ENCODE peak calls at places on chromosomes 13 and 19, in seven cellular contexts. One of them, this sample, is unnamed.

GRCh38 chr13:30132623-30133553 is 174.5 kb downstream of the KATNAL1 start:
- DNase-seq in amniotic stem cell: peak
- DNase-seq in NCI-H510A treated with DMSO at 0.1 percent for 48 hours: peak
- DNase-seq in RCC 7860: peak
- DNase-seq in fibroblast of the aortic adventitia: peak
- DNase-seq in HTR-8/SVneo: peak
- DNase-seq in HFF-Myc: peak
- DNase-seq in this sample: peak

GRCh38 chr13:42218576-42218975 is 53.4 kb upstream of the AKAP11 start:
- DNase-seq in HTR-8/SVneo: no peak
- DNase-seq in NCI-H510A treated with DMSO at 0.1 percent for 48 hours: no peak
- DNase-seq in amniotic stem cell: no peak
- DNase-seq in HFF-Myc: no peak
- DNase-seq in fibroblast of the aortic adventitia: peak
- DNase-seq in RCC 7860: no peak
- DNase-seq in this sample: no peak

GRCh38 chr13:110197041-110197440 is 109.9 kb downstream of the COL4A1 start:
- DNase-seq in HTR-8/SVneo: no peak
- DNase-seq in HFF-Myc: no peak
- DNase-seq in RCC 7860: no peak
- DNase-seq in NCI-H510A treated with DMSO at 0.1 percent for 48 hours: no peak
- DNase-seq in fibroblast of the aortic adventitia: no peak
- DNase-seq in amniotic stem cell: no peak
- DNase-seq in this sample: no peak

GRCh38 chr13:21901772-21902708 is 231.2 kb downstream of the FGF9 start:
- DNase-seq in fibroblast of the aortic adventitia: peak
- DNase-seq in NCI-H510A treated with DMSO at 0.1 percent for 48 hours: no peak
- DNase-seq in amniotic stem cell: no peak
- DNase-seq in RCC 7860: no peak
- DNase-seq in HFF-Myc: no peak
- DNase-seq in HTR-8/SVneo: no peak
- DNase-seq in this sample: no peak

GRCh38 chr13:27556109-27556508 is 64.2 kb downstream of the LNX2 start:
- DNase-seq in RCC 7860: no peak
- DNase-seq in amniotic stem cell: peak
- DNase-seq in NCI-H510A treated with DMSO at 0.1 percent for 48 hours: no peak
- DNase-seq in fibroblast of the aortic adventitia: peak
- DNase-seq in HTR-8/SVneo: no peak
- DNase-seq in HFF-Myc: no peak
- DNase-seq in this sample: no peak

GRCh38 chr19:30391554-30392551 is 19.7 kb downstream of the ZNF536 start:
- DNase-seq in NCI-H510A treated with DMSO at 0.1 percent for 48 hours: no peak
- DNase-seq in HFF-Myc: no peak
- DNase-seq in HTR-8/SVneo: no peak
- DNase-seq in amniotic stem cell: no peak
- DNase-seq in fibroblast of the aortic adventitia: no peak
- DNase-seq in RCC 7860: no peak
- DNase-seq in this sample: no peak

GRCh38 chr13:100338265-100338664 is 249.4 kb downstream of the PCCA start:
- DNase-seq in NCI-H510A treated with DMSO at 0.1 percent for 48 hours: no peak
- DNase-seq in amniotic stem cell: no peak
- DNase-seq in HFF-Myc: no peak
- DNase-seq in RCC 7860: no peak
- DNase-seq in fibroblast of the aortic adventitia: no peak
- DNase-seq in HTR-8/SVneo: no peak
- DNase-seq in this sample: no peak

GRCh38 chr19:55613396-55613795 is 7.9 kb downstream of the ZNF865 start:
- DNase-seq in HTR-8/SVneo: no peak
- DNase-seq in HFF-Myc: no peak
- DNase-seq in amniotic stem cell: no peak
- DNase-seq in RCC 7860: no peak
- DNase-seq in NCI-H510A treated with DMSO at 0.1 percent for 48 hours: no peak
- DNase-seq in fibroblast of the aortic adventitia: no peak
- DNase-seq in this sample: no peak

GRCh38 chr19:13929340-13929739 is 8.9 kb downstream of the PODNL1 start:
- DNase-seq in HTR-8/SVneo: no peak
- DNase-seq in RCC 7860: no peak
- DNase-seq in amniotic stem cell: no peak
- DNase-seq in NCI-H510A treated with DMSO at 0.1 percent for 48 hours: no peak
- DNase-seq in HFF-Myc: no peak
- DNase-seq in fibroblast of the aortic adventitia: no peak
- DNase-seq in this sample: no peak

GRCh38 chr13:94154362-94154761 is 325.1 kb downstream of the DCT start:
- DNase-seq in RCC 7860: no peak
- DNase-seq in HFF-Myc: no peak
- DNase-seq in amniotic stem cell: no peak
- DNase-seq in fibroblast of the aortic adventitia: peak
- DNase-seq in HTR-8/SVneo: peak
- DNase-seq in NCI-H510A treated with DMSO at 0.1 percent for 48 hours: no peak
- DNase-seq in this sample: no peak

GRCh38 chr13:74134777-74135305 is 637 bp upstream of the KLF12 start:
- DNase-seq in amniotic stem cell: peak
- DNase-seq in HFF-Myc: no peak
- DNase-seq in fibroblast of the aortic adventitia: no peak
- DNase-seq in HTR-8/SVneo: no peak
- DNase-seq in NCI-H510A treated with DMSO at 0.1 percent for 48 hours: peak
- DNase-seq in RCC 7860: peak
- DNase-seq in this sample: no peak

GRCh38 chr13:42525035-42525504 is 48.9 kb upstream of the TNFSF11 start:
- DNase-seq in amniotic stem cell: no peak
- DNase-seq in RCC 7860: peak
- DNase-seq in NCI-H510A treated with DMSO at 0.1 percent for 48 hours: no peak
- DNase-seq in fibroblast of the aortic adventitia: peak
- DNase-seq in HTR-8/SVneo: no peak
- DNase-seq in HFF-Myc: peak
- DNase-seq in this sample: no peak

GRCh38 chr13:112107289-112107688 is 40.3 kb downstream of the SOX1 start:
- DNase-seq in HFF-Myc: no peak
- DNase-seq in amniotic stem cell: no peak
- DNase-seq in fibroblast of the aortic adventitia: no peak
- DNase-seq in HTR-8/SVneo: no peak
- DNase-seq in NCI-H510A treated with DMSO at 0.1 percent for 48 hours: no peak
- DNase-seq in RCC 7860: no peak
- DNase-seq in this sample: no peak

GRCh38 chr13:40190656-40191100 is 475.8 kb downstream of the FOXO1 start:
- DNase-seq in fibroblast of the aortic adventitia: peak
- DNase-seq in amniotic stem cell: no peak
- DNase-seq in HTR-8/SVneo: peak
- DNase-seq in HFF-Myc: peak
- DNase-seq in RCC 7860: peak
- DNase-seq in NCI-H510A treated with DMSO at 0.1 percent for 48 hours: no peak
- DNase-seq in this sample: no peak

GRCh38 chr19:40337107-40337506 is 11.1 kb downstream of the C19orf47 start:
- DNase-seq in RCC 7860: no peak
- DNase-seq in amniotic stem cell: no peak
- DNase-seq in HTR-8/SVneo: no peak
- DNase-seq in NCI-H510A treated with DMSO at 0.1 percent for 48 hours: no peak
- DNase-seq in fibroblast of the aortic adventitia: no peak
- DNase-seq in HFF-Myc: no peak
- DNase-seq in this sample: no peak

GRCh38 chr13:80486407-80486806 is 145.5 kb upstream of the SPRY2 start:
- DNase-seq in NCI-H510A treated with DMSO at 0.1 percent for 48 hours: no peak
- DNase-seq in amniotic stem cell: no peak
- DNase-seq in HFF-Myc: no peak
- DNase-seq in HTR-8/SVneo: no peak
- DNase-seq in fibroblast of the aortic adventitia: no peak
- DNase-seq in RCC 7860: no peak
- DNase-seq in this sample: no peak

GRCh38 chr19:17778621-17779280 is 16.2 kb upstream of the B3GNT3 start:
- DNase-seq in NCI-H510A treated with DMSO at 0.1 percent for 48 hours: no peak
- DNase-seq in amniotic stem cell: no peak
- DNase-seq in HTR-8/SVneo: no peak
- DNase-seq in fibroblast of the aortic adventitia: no peak
- DNase-seq in RCC 7860: no peak
- DNase-seq in HFF-Myc: no peak
- DNase-seq in this sample: no peak

GRCh38 chr13:50375792-50376191 is 360.5 kb downstream of the KCNRG start:
- DNase-seq in amniotic stem cell: peak
- DNase-seq in NCI-H510A treated with DMSO at 0.1 percent for 48 hours: no peak
- DNase-seq in fibroblast of the aortic adventitia: peak
- DNase-seq in HFF-Myc: no peak
- DNase-seq in RCC 7860: peak
- DNase-seq in HTR-8/SVneo: no peak
- DNase-seq in this sample: no peak

GRCh38 chr19:49409441-49410029 is 13.7 kb downstream of the PTH2 start:
- DNase-seq in amniotic stem cell: no peak
- DNase-seq in HFF-Myc: no peak
- DNase-seq in fibroblast of the aortic adventitia: no peak
- DNase-seq in NCI-H510A treated with DMSO at 0.1 percent for 48 hours: peak
- DNase-seq in RCC 7860: no peak
- DNase-seq in HTR-8/SVneo: no peak
- DNase-seq in this sample: no peak

GRCh38 chr13:20105161-20105689 is 55.6 kb downstream of the GJA3 start:
- DNase-seq in amniotic stem cell: no peak
- DNase-seq in fibroblast of the aortic adventitia: no peak
- DNase-seq in RCC 7860: no peak
- DNase-seq in NCI-H510A treated with DMSO at 0.1 percent for 48 hours: no peak
- DNase-seq in HTR-8/SVneo: no peak
- DNase-seq in HFF-Myc: no peak
- DNase-seq in this sample: no peak

GRCh38 chr13:30037306-30037705 is 186.9 kb upstream of the UBL3 start:
- DNase-seq in fibroblast of the aortic adventitia: no peak
- DNase-seq in HFF-Myc: no peak
- DNase-seq in HTR-8/SVneo: no peak
- DNase-seq in NCI-H510A treated with DMSO at 0.1 percent for 48 hours: no peak
- DNase-seq in amniotic stem cell: no peak
- DNase-seq in RCC 7860: no peak
- DNase-seq in this sample: no peak

GRCh38 chr13:76921516-76921915 is 26.8 kb upstream of the ACOD1 start:
- DNase-seq in HTR-8/SVneo: no peak
- DNase-seq in NCI-H510A treated with DMSO at 0.1 percent for 48 hours: no peak
- DNase-seq in fibroblast of the aortic adventitia: peak
- DNase-seq in RCC 7860: no peak
- DNase-seq in HFF-Myc: no peak
- DNase-seq in amniotic stem cell: no peak
- DNase-seq in this sample: no peak

GRCh38 chr19:30165228-30165813 is 206.9 kb upstream of the ZNF536 start:
- DNase-seq in fibroblast of the aortic adventitia: no peak
- DNase-seq in amniotic stem cell: no peak
- DNase-seq in HTR-8/SVneo: no peak
- DNase-seq in RCC 7860: no peak
- DNase-seq in NCI-H510A treated with DMSO at 0.1 percent for 48 hours: no peak
- DNase-seq in HFF-Myc: no peak
- DNase-seq in this sample: no peak

GRCh38 chr13:76860706-76861105 is 25.5 kb downstream of the KCTD12 start:
- DNase-seq in fibroblast of the aortic adventitia: no peak
- DNase-seq in amniotic stem cell: no peak
- DNase-seq in HFF-Myc: no peak
- DNase-seq in HTR-8/SVneo: no peak
- DNase-seq in NCI-H510A treated with DMSO at 0.1 percent for 48 hours: no peak
- DNase-seq in RCC 7860: no peak
- DNase-seq in this sample: no peak

GRCh38 chr13:59230484-59231264 is 933.1 kb downstream of the DIAPH3 start:
- DNase-seq in RCC 7860: no peak
- DNase-seq in HFF-Myc: no peak
- DNase-seq in amniotic stem cell: no peak
- DNase-seq in NCI-H510A treated with DMSO at 0.1 percent for 48 hours: no peak
- DNase-seq in fibroblast of the aortic adventitia: no peak
- DNase-seq in HTR-8/SVneo: no peak
- DNase-seq in this sample: no peak

GRCh38 chr13:50990540-50991506 is 81.2 kb downstream of the RNASEH2B start:
- DNase-seq in HFF-Myc: peak
- DNase-seq in NCI-H510A treated with DMSO at 0.1 percent for 48 hours: no peak
- DNase-seq in RCC 7860: no peak
- DNase-seq in fibroblast of the aortic adventitia: peak
- DNase-seq in HTR-8/SVneo: no peak
- DNase-seq in amniotic stem cell: no peak
- DNase-seq in this sample: no peak

GRCh38 chr19:2476451-2477140 is 669 bp downstream of the GADD45B start:
- DNase-seq in NCI-H510A treated with DMSO at 0.1 percent for 48 hours: no peak
- DNase-seq in HTR-8/SVneo: no peak
- DNase-seq in RCC 7860: peak
- DNase-seq in HFF-Myc: no peak
- DNase-seq in fibroblast of the aortic adventitia: peak
- DNase-seq in amniotic stem cell: no peak
- DNase-seq in this sample: peak

GRCh38 chr19:13007292-13008045 is 12.2 kb downstream of the NFIX start:
- DNase-seq in NCI-H510A treated with DMSO at 0.1 percent for 48 hours: no peak
- DNase-seq in HTR-8/SVneo: no peak
- DNase-seq in amniotic stem cell: no peak
- DNase-seq in fibroblast of the aortic adventitia: peak
- DNase-seq in HFF-Myc: no peak
- DNase-seq in RCC 7860: no peak
- DNase-seq in this sample: no peak

GRCh38 chr19:19280561-19280960 is 7.5 kb upstream of the TM6SF2 start:
- DNase-seq in HFF-Myc: no peak
- DNase-seq in amniotic stem cell: no peak
- DNase-seq in HTR-8/SVneo: no peak
- DNase-seq in fibroblast of the aortic adventitia: peak
- DNase-seq in RCC 7860: peak
- DNase-seq in NCI-H510A treated with DMSO at 0.1 percent for 48 hours: peak
- DNase-seq in this sample: no peak

GRCh38 chr13:29595380-29596063 is at the start of gene SLC7A1:
- DNase-seq in HTR-8/SVneo: peak
- DNase-seq in HFF-Myc: peak
- DNase-seq in fibroblast of the aortic adventitia: peak
- DNase-seq in RCC 7860: peak
- DNase-seq in NCI-H510A treated with DMSO at 0.1 percent for 48 hours: peak
- DNase-seq in amniotic stem cell: peak
- DNase-seq in this sample: peak

This sample was measured in GM13976.